ENCODE peak calls at places on chromosomes 5 and 9, in eight cellular contexts. One of them, this sample, is unnamed.

GRCh38 chr9:19137282-19137681 is 10.0 kb upstream of the PLIN2 start:
- DNase-seq in HL-60: no peak
- DNase-seq in tibial nerve: no peak
- DNase-seq in MM.1S: no peak
- DNase-seq in RWPE2: no peak
- DNase-seq in left lung: no peak
- DNase-seq in cardiac muscle cell: no peak
- DNase-seq in neural progenitor cell: no peak
- DNase-seq in this sample: no peak

GRCh38 chr9:87889065-87889881 is 6.6 kb downstream of the SPATA31E1 start:
- DNase-seq in HL-60: no peak
- DNase-seq in tibial nerve: no peak
- DNase-seq in MM.1S: no peak
- DNase-seq in RWPE2: no peak
- DNase-seq in left lung: peak
- DNase-seq in cardiac muscle cell: no peak
- DNase-seq in neural progenitor cell: no peak
- DNase-seq in this sample: no peak

GRCh38 chr9:132546148-132547051 is 36.0 kb upstream of the BARHL1 start:
- DNase-seq in HL-60: no peak
- DNase-seq in tibial nerve: no peak
- DNase-seq in MM.1S: no peak
- DNase-seq in RWPE2: no peak
- DNase-seq in left lung: no peak
- DNase-seq in cardiac muscle cell: peak
- DNase-seq in neural progenitor cell: peak
- DNase-seq in this sample: no peak

GRCh38 chr9:68426755-68427154 is 70.3 kb downstream of the PGM5 start:
- DNase-seq in HL-60: no peak
- DNase-seq in tibial nerve: no peak
- DNase-seq in MM.1S: no peak
- DNase-seq in RWPE2: no peak
- DNase-seq in left lung: no peak
- DNase-seq in cardiac muscle cell: peak
- DNase-seq in neural progenitor cell: no peak
- DNase-seq in this sample: no peak

GRCh38 chr5:95835682-95836405 is 13.3 kb upstream of the GLRX start:
- DNase-seq in HL-60: no peak
- DNase-seq in tibial nerve: no peak
- DNase-seq in MM.1S: no peak
- DNase-seq in RWPE2: no peak
- DNase-seq in left lung: no peak
- DNase-seq in cardiac muscle cell: no peak
- DNase-seq in neural progenitor cell: no peak
- DNase-seq in this sample: peak

GRCh38 chr9:130421802-130422276 is 22.9 kb upstream of the ASS1 start:
- DNase-seq in HL-60: no peak
- DNase-seq in tibial nerve: no peak
- DNase-seq in MM.1S: no peak
- DNase-seq in RWPE2: no peak
- DNase-seq in left lung: no peak
- DNase-seq in cardiac muscle cell: no peak
- DNase-seq in neural progenitor cell: peak
- DNase-seq in this sample: no peak

GRCh38 chr5:39076757-39077475 is 2.7 kb upstream of the RICTOR start:
- DNase-seq in HL-60: no peak
- DNase-seq in tibial nerve: no peak
- DNase-seq in MM.1S: peak
- DNase-seq in RWPE2: no peak
- DNase-seq in left lung: no peak
- DNase-seq in cardiac muscle cell: no peak
- DNase-seq in neural progenitor cell: no peak
- DNase-seq in this sample: no peak

GRCh38 chr9:97237311-97237786 is 70.1 kb upstream of the CCDC180 start:
- DNase-seq in HL-60: no peak
- DNase-seq in tibial nerve: no peak
- DNase-seq in MM.1S: no peak
- DNase-seq in RWPE2: no peak
- DNase-seq in left lung: no peak
- DNase-seq in cardiac muscle cell: no peak
- DNase-seq in neural progenitor cell: peak
- DNase-seq in this sample: no peak

GRCh38 chr5:128038641-128039040 is 44.9 kb upstream of the SLC12A2 start:
- DNase-seq in HL-60: no peak
- DNase-seq in tibial nerve: no peak
- DNase-seq in MM.1S: no peak
- DNase-seq in RWPE2: no peak
- DNase-seq in left lung: no peak
- DNase-seq in cardiac muscle cell: peak
- DNase-seq in neural progenitor cell: no peak
- DNase-seq in this sample: no peak

GRCh38 chr9:119938871-119939270 is 569.6 kb upstream of the BRINP1 start:
- DNase-seq in HL-60: no peak
- DNase-seq in tibial nerve: no peak
- DNase-seq in MM.1S: no peak
- DNase-seq in RWPE2: no peak
- DNase-seq in left lung: no peak
- DNase-seq in cardiac muscle cell: no peak
- DNase-seq in neural progenitor cell: no peak
- DNase-seq in this sample: no peak

GRCh38 chr5:155514105-155514563 is 500.6 kb downstream of the KIF4B start:
- DNase-seq in HL-60: no peak
- DNase-seq in tibial nerve: no peak
- DNase-seq in MM.1S: no peak
- DNase-seq in RWPE2: no peak
- DNase-seq in left lung: no peak
- DNase-seq in cardiac muscle cell: no peak
- DNase-seq in neural progenitor cell: no peak
- DNase-seq in this sample: no peak

GRCh38 chr9:80968611-80969010 is 720.7 kb downstream of the TLE1 start:
- DNase-seq in HL-60: no peak
- DNase-seq in tibial nerve: no peak
- DNase-seq in MM.1S: no peak
- DNase-seq in RWPE2: no peak
- DNase-seq in left lung: no peak
- DNase-seq in cardiac muscle cell: no peak
- DNase-seq in neural progenitor cell: no peak
- DNase-seq in this sample: no peak

GRCh38 chr5:91438871-91439270 is 55.8 kb upstream of the ARRDC3 start:
- DNase-seq in HL-60: no peak
- DNase-seq in tibial nerve: no peak
- DNase-seq in MM.1S: no peak
- DNase-seq in RWPE2: no peak
- DNase-seq in left lung: no peak
- DNase-seq in cardiac muscle cell: no peak
- DNase-seq in neural progenitor cell: peak
- DNase-seq in this sample: no peak

GRCh38 chr9:137126786-137127185 is 12.2 kb upstream of the GRIN1 start:
- DNase-seq in HL-60: peak
- DNase-seq in tibial nerve: no peak
- DNase-seq in MM.1S: no peak
- DNase-seq in RWPE2: no peak
- DNase-seq in left lung: no peak
- DNase-seq in cardiac muscle cell: no peak
- DNase-seq in neural progenitor cell: no peak
- DNase-seq in this sample: no peak

GRCh38 chr5:10420926-10421325 is 20.8 kb upstream of the ROPN1L start:
- DNase-seq in HL-60: no peak
- DNase-seq in tibial nerve: no peak
- DNase-seq in MM.1S: no peak
- DNase-seq in RWPE2: no peak
- DNase-seq in left lung: no peak
- DNase-seq in cardiac muscle cell: no peak
- DNase-seq in neural progenitor cell: no peak
- DNase-seq in this sample: no peak

GRCh38 chr5:40812125-40812524 is 14.0 kb upstream of the PRKAA1 start:
- DNase-seq in HL-60: no peak
- DNase-seq in tibial nerve: no peak
- DNase-seq in MM.1S: no peak
- DNase-seq in RWPE2: no peak
- DNase-seq in left lung: no peak
- DNase-seq in cardiac muscle cell: no peak
- DNase-seq in neural progenitor cell: no peak
- DNase-seq in this sample: no peak

GRCh38 chr5:151348789-151349188 is 1.4 kb upstream of the SLC36A2 start:
- DNase-seq in HL-60: no peak
- DNase-seq in tibial nerve: no peak
- DNase-seq in MM.1S: no peak
- DNase-seq in RWPE2: no peak
- DNase-seq in left lung: no peak
- DNase-seq in cardiac muscle cell: no peak
- DNase-seq in neural progenitor cell: peak
- DNase-seq in this sample: no peak

GRCh38 chr9:120905794-120906248 is 20.8 kb downstream of the TRAF1 start:
- DNase-seq in HL-60: no peak
- DNase-seq in tibial nerve: no peak
- DNase-seq in MM.1S: no peak
- DNase-seq in RWPE2: no peak
- DNase-seq in left lung: no peak
- DNase-seq in cardiac muscle cell: no peak
- DNase-seq in neural progenitor cell: no peak
- DNase-seq in this sample: no peak

GRCh38 chr5:173242675-173243085 is 7.7 kb upstream of the NKX2-5 start:
- DNase-seq in HL-60: no peak
- DNase-seq in tibial nerve: no peak
- DNase-seq in MM.1S: no peak
- DNase-seq in RWPE2: no peak
- DNase-seq in left lung: no peak
- DNase-seq in cardiac muscle cell: peak
- DNase-seq in neural progenitor cell: peak
- DNase-seq in this sample: no peak

GRCh38 chr5:68884144-68884754 is 209.6 kb upstream of the SLC30A5 start:
- DNase-seq in HL-60: no peak
- DNase-seq in tibial nerve: no peak
- DNase-seq in MM.1S: no peak
- DNase-seq in RWPE2: no peak
- DNase-seq in left lung: no peak
- DNase-seq in cardiac muscle cell: no peak
- DNase-seq in neural progenitor cell: peak
- DNase-seq in this sample: no peak

GRCh38 chr5:107563957-107564544 is 106.7 kb downstream of the EFNA5 start:
- DNase-seq in HL-60: no peak
- DNase-seq in tibial nerve: no peak
- DNase-seq in MM.1S: no peak
- DNase-seq in RWPE2: no peak
- DNase-seq in left lung: no peak
- DNase-seq in cardiac muscle cell: no peak
- DNase-seq in neural progenitor cell: no peak
- DNase-seq in this sample: no peak

GRCh38 chr5:107566537-107566875 is 104.2 kb downstream of the EFNA5 start:
- DNase-seq in HL-60: no peak
- DNase-seq in tibial nerve: no peak
- DNase-seq in MM.1S: no peak
- DNase-seq in RWPE2: no peak
- DNase-seq in left lung: no peak
- DNase-seq in cardiac muscle cell: no peak
- DNase-seq in neural progenitor cell: no peak
- DNase-seq in this sample: no peak

GRCh38 chr5:107564896-107565295 is 105.8 kb downstream of the EFNA5 start:
- DNase-seq in HL-60: no peak
- DNase-seq in tibial nerve: no peak
- DNase-seq in MM.1S: no peak
- DNase-seq in RWPE2: no peak
- DNase-seq in left lung: no peak
- DNase-seq in cardiac muscle cell: no peak
- DNase-seq in neural progenitor cell: no peak
- DNase-seq in this sample: no peak

GRCh38 chr5:107567901-107568671 is 102.7 kb downstream of the EFNA5 start:
- DNase-seq in HL-60: no peak
- DNase-seq in tibial nerve: no peak
- DNase-seq in MM.1S: no peak
- DNase-seq in RWPE2: no peak
- DNase-seq in left lung: no peak
- DNase-seq in cardiac muscle cell: no peak
- DNase-seq in neural progenitor cell: peak
- DNase-seq in this sample: no peak

GRCh38 chr5:107565791-107566536 is 104.8 kb downstream of the EFNA5 start:
- DNase-seq in HL-60: no peak
- DNase-seq in tibial nerve: no peak
- DNase-seq in MM.1S: no peak
- DNase-seq in RWPE2: no peak
- DNase-seq in left lung: no peak
- DNase-seq in cardiac muscle cell: no peak
- DNase-seq in neural progenitor cell: peak
- DNase-seq in this sample: no peak
- H3K27ac ChIP-seq in HL-60: no peak
- H3K27ac ChIP-seq in tibial nerve: no peak
- H3K27ac ChIP-seq in MM.1S: no peak
- H3K27ac ChIP-seq in RWPE2: no peak
- H3K27ac ChIP-seq in left lung: no peak
- H3K27ac ChIP-seq in cardiac muscle cell: peak
- H3K27ac ChIP-seq in neural progenitor cell: peak
- H3K27ac ChIP-seq in this sample: no peak

DNA sequence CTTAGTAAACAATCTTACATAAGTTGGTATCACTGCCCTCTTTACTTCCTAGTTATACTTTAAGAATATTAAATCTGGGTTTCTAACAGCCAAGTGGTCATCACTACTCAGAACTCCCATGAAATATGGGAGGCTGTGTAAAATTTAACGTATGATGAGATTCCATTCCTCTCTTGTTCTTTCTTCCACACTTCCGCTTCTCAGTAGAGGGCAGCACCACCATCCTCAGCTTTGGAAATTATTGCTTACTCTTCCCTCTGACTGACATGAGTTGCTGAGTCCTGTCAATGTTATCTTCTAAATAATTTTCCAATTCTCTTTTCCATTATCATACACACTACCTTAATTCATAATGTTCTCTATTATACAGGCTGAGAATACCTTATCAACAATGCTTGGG is 194.0 kb downstream of the RFX3 start:
- DNase-seq in HL-60: peak
- DNase-seq in tibial nerve: no peak
- DNase-seq in MM.1S: no peak
- DNase-seq in RWPE2: no peak
- DNase-seq in left lung: no peak
- DNase-seq in cardiac muscle cell: peak
- DNase-seq in neural progenitor cell: peak
- DNase-seq in this sample: no peak
- TF ChIP-seq CTCF in HL-60: no peak
- TF ChIP-seq CTCF in tibial nerve: peak
- TF ChIP-seq CTCF in MM.1S: no peak
- TF ChIP-seq CTCF in RWPE2: peak
- TF ChIP-seq CTCF in left lung: no peak
- TF ChIP-seq CTCF in cardiac muscle cell: peak
- TF ChIP-seq CTCF in neural progenitor cell: peak
- TF ChIP-seq CTCF in this sample: no peak

GRCh38 chr5:34608368-34608767 is 47.8 kb upstream of the RAI14 start:
- DNase-seq in HL-60: no peak
- DNase-seq in tibial nerve: no peak
- DNase-seq in MM.1S: no peak
- DNase-seq in RWPE2: no peak
- DNase-seq in left lung: no peak
- DNase-seq in cardiac muscle cell: no peak
- DNase-seq in neural progenitor cell: no peak
- DNase-seq in this sample: no peak
- H3K27ac ChIP-seq in HL-60: no peak
- H3K27ac ChIP-seq in tibial nerve: peak
- H3K27ac ChIP-seq in MM.1S: no peak
- H3K27ac ChIP-seq in RWPE2: peak
- H3K27ac ChIP-seq in left lung: peak
- H3K27ac ChIP-seq in cardiac muscle cell: no peak
- H3K27ac ChIP-seq in neural progenitor cell: no peak
- H3K27ac ChIP-seq in this sample: no peak

GRCh38 chr9:36110434-36110833 is 26.1 kb upstream of the GLIPR2 start:
- DNase-seq in HL-60: no peak
- DNase-seq in tibial nerve: no peak
- DNase-seq in MM.1S: no peak
- DNase-seq in RWPE2: no peak
- DNase-seq in left lung: no peak
- DNase-seq in cardiac muscle cell: no peak
- DNase-seq in neural progenitor cell: no peak
- DNase-seq in this sample: no peak
- TF ChIP-seq CTCF in HL-60: no peak
- TF ChIP-seq CTCF in tibial nerve: no peak
- TF ChIP-seq CTCF in MM.1S: peak
- TF ChIP-seq CTCF in RWPE2: peak
- TF ChIP-seq CTCF in left lung: no peak
- TF ChIP-seq CTCF in cardiac muscle cell: peak
- TF ChIP-seq CTCF in neural progenitor cell: no peak
- TF ChIP-seq CTCF in this sample: no peak

This sample was measured in psoas muscle.